ENCODE peak calls at places on chromosomes 11 and 22, in nine cellular contexts. W, I, A, S, Z, N, D, P and L are unnamed samples.

GRCh38 chr22:50562523-50563409 is at the start of gene SYCE3:
- DNase-seq in W (peak), I (peak), A (peak), S (peak), Z (peak), N (peak), D (peak), P (peak), L (peak)

GRCh38 chr11:103798029-103798428 is 238.4 kb upstream of the DDI1 start:
- DNase-seq in W (no peak), I (no peak), A (no peak), S (no peak), Z (no peak), N (no peak), D (no peak), P (no peak), L (no peak)

GRCh38 chr22:45877036-45877380 is 100.0 kb downstream of the WNT7B start:
- DNase-seq in W (no peak), I (no peak), A (no peak), S (no peak), Z (no peak), N (no peak), D (no peak), P (peak), L (no peak)

GRCh38 chr22:48417143-48418070 is 1410.3 kb downstream of the BRD1 start:
- DNase-seq in W (no peak), I (no peak), A (no peak), S (no peak), Z (no peak), N (peak), D (no peak), P (no peak), L (no peak)

GRCh38 chr11:3136542-3137455 is 28.3 kb downstream of the OSBPL5 start:
- DNase-seq in W (no peak), I (no peak), A (no peak), S (no peak), Z (no peak), N (peak), D (no peak), P (no peak), L (no peak)

GRCh38 chr11:83611616-83612015 is 325.4 kb upstream of the CCDC90B start:
- DNase-seq in W (no peak), I (no peak), A (no peak), S (no peak), Z (no peak), N (no peak), D (no peak), P (no peak), L (no peak)

GRCh38 chr11:10328314-10329090 is 23.6 kb downstream of the ADM start:
- DNase-seq in W (no peak), I (no peak), A (no peak), S (peak), Z (no peak), N (no peak), D (no peak), P (no peak), L (no peak)

GRCh38 chr11:18115360-18116127 is 9.7 kb upstream of the SAAL1 start:
- DNase-seq in W (peak), I (peak), A (peak), S (peak), Z (peak), N (no peak), D (peak), P (peak), L (peak)

GRCh38 chr11:68878022-68878421 is 25.6 kb downstream of the MRPL21 start:
- DNase-seq in W (no peak), I (no peak), A (no peak), S (no peak), Z (no peak), N (no peak), D (no peak), P (no peak), L (peak)

GRCh38 chr11:111945198-111945597 is 8.1 kb downstream of the DIXDC1 start:
- DNase-seq in W (no peak), I (no peak), A (no peak), S (no peak), Z (no peak), N (no peak), D (no peak), P (no peak), L (no peak)

GRCh38 chr22:36405671-36406070 is 17.9 kb upstream of the MYH9 start:
- DNase-seq in W (no peak), I (no peak), A (no peak), S (peak), Z (no peak), N (peak), D (no peak), P (peak), L (no peak)

GRCh38 chr22:46050916-46051614 is 74.1 kb upstream of the WNT7B start:
- DNase-seq in W (no peak), I (no peak), A (no peak), S (no peak), Z (no peak), N (peak), D (no peak), P (peak), L (no peak)

GRCh38 chr11:7665473-7666291 is 7.6 kb downstream of the CYB5R2 start:
- DNase-seq in W (peak), I (peak), A (peak), S (peak), Z (peak), N (peak), D (peak), P (peak), L (peak)

GRCh38 chr11:33672273-33672672 is 28.4 kb downstream of the C11orf91 start:
- DNase-seq in W (no peak), I (no peak), A (no peak), S (no peak), Z (no peak), N (no peak), D (no peak), P (no peak), L (no peak)

GRCh38 chr22:19874307-19875060 is 19.8 kb upstream of the GNB1L start:
- DNase-seq in W (peak), I (peak), A (peak), S (no peak), Z (no peak), N (peak), D (peak), P (peak), L (no peak)

GRCh38 chr22:19871845-19872778 is 17.4 kb upstream of the GNB1L start:
- DNase-seq in W (no peak), I (no peak), A (no peak), S (no peak), Z (no peak), N (peak), D (no peak), P (no peak), L (no peak)

GRCh38 chr22:19872779-19873137 is 18.1 kb upstream of the GNB1L start:
- DNase-seq in W (no peak), I (no peak), A (no peak), S (no peak), Z (no peak), N (peak), D (no peak), P (peak), L (no peak)

GRCh38 chr22:19873960-19874306 is 19.3 kb upstream of the GNB1L start:
- DNase-seq in W (peak), I (no peak), A (no peak), S (no peak), Z (no peak), N (peak), D (peak), P (no peak), L (no peak)

DNA sequence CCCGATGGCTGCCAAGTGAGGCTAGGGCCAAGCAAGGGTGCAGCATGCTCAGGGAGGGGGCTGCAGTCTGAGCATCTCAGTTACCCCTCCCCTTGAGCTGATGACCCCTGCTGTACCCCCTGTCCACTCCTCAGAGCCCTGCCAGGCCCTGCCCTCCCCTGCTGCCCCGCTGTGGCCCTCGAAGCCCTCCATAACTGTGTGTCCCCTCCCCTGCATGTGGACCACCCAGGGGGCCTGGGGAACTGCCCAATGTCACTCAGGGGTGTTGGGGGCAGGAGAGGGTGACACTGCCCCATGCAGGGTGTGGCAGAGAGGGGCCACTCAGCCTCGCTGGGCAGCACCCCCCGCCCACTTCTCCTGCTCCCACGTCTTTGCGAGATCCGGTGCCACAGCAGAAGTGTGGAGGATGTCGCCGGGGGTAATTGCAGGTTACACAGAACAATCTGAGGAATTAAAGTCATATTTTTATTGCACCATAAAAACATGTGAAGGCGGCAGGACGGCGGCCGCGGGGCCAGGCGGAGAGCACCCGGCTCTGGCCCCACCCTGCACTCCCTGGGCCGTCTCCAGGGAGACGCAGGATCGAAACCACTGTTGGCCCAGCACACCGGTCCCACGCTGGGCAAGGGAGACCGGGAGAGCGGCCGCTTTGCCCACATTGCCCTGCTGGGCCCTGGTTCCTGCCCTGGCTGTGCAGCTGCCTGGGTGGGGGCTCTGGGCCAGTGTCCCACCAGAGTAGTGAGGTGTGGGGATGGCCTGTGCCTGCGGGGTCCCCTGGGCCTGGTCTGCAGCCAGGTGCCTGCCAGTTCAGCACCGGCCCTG is 18.7 kb upstream of the GNB1L start:
- DNase-seq in W (peak), I (no peak), A (no peak), S (no peak), Z (no peak), N (peak), D (peak), P (no peak), L (no peak)
- TF ChIP-seq POLR2AphosphoS5 in W (no peak), I (no peak), A (no peak), S (no peak), Z (no peak), N (peak), D (no peak), P (no peak), L (no peak)

GRCh38 chr11:96082002-96082899 is 158.3 kb upstream of the MTMR2 start:
- DNase-seq in W (no peak), I (no peak), A (no peak), S (no peak), Z (no peak), N (no peak), D (no peak), P (no peak), L (peak)
- TF ChIP-seq POLR2AphosphoS5 in W (no peak), I (no peak), A (no peak), S (no peak), Z (no peak), N (no peak), D (no peak), P (no peak), L (no peak)

GRCh38 chr11:46557684-46558151 is 36.1 kb downstream of the AMBRA1 start:
- DNase-seq in W (no peak), I (no peak), A (no peak), S (no peak), Z (peak), N (no peak), D (no peak), P (peak), L (peak)

GRCh38 chr11:46555269-46556054 is 38.4 kb downstream of the AMBRA1 start:
- DNase-seq in W (no peak), I (no peak), A (no peak), S (no peak), Z (no peak), N (no peak), D (no peak), P (no peak), L (no peak)

GRCh38 chr11:46553746-46554204 is 40.0 kb downstream of the AMBRA1 start:
- DNase-seq in W (no peak), I (no peak), A (no peak), S (no peak), Z (peak), N (no peak), D (no peak), P (no peak), L (peak)

GRCh38 chr11:46551261-46551660 is 42.6 kb downstream of the AMBRA1 start:
- DNase-seq in W (no peak), I (no peak), A (no peak), S (no peak), Z (no peak), N (no peak), D (no peak), P (no peak), L (no peak)

DNA sequence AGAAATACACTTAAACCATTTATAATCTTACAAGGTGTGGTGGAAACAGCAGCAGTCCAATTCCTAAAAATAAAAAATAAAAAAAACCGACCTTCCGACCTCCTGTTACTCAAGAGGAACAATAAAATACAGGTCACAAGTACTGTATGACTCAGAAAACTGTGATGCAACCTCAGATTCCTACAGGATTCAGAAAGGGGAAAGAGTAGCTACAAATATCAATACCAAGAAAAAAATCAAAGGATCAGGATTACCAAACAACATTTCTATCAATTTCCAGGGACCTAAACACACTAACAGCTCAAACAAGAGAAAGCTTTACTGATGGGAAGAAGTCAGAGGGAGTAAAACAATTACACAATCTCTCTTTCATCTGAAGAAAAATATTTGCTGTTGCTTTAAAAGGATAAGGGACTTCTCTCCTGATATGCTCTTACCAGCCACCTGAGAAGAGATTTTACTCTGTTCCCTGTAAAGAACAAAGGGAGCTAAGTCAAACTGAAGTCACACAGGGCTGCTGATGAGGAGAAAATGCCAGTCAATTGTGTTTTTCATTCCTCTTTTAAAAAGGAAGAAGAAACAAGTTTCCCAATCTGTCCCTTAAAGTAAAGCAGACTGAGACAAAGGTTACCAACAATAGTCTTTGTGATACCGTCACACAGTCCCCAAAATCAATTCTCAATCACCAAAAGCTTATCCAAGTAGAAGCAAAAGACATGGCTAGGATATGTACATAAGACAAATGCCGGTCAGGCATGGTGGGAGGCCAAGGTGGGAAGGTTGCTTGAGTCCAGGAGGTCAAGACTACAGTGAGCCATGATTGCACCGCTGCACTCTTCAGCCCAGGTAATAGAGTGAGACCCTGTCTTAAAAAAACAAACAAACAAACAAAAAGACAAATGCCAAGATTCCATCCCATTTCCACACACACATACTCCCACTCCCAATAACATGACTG is 39.3 kb downstream of the AMBRA1 start:
- DNase-seq in W (no peak), I (peak), A (peak), S (peak), Z (peak), N (no peak), D (no peak), P (no peak), L (peak)
- TF ChIP-seq POLR2AphosphoS5 in W (no peak), I (peak), A (no peak), S (no peak), Z (peak), N (no peak), D (no peak), P (no peak), L (no peak)

DNA sequence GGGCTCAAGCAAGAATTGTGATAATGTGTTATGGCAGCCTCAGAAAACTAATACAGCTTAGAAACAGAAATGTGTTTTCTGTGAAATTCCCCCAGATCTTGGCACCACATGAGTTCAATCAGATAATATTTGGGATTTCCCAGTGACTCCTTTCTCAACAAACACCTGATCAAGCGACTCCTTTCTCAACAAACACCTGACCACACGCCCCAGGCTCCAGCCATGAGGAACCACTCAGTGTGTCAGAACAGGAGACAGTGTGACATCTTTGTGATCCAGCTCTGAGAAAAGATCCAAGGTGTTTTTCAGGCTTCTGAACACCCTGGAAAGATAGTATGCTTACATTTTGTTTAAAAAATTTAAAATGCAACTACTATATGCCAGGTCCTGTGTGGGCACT is 1.9 kb upstream of the UVRAG start:
- DNase-seq in W (no peak), I (no peak), A (no peak), S (no peak), Z (no peak), N (no peak), D (no peak), P (no peak), L (no peak)
- TF ChIP-seq POLR2AphosphoS5 in W (no peak), I (no peak), A (no peak), S (no peak), Z (no peak), N (no peak), D (no peak), P (no peak), L (no peak)

DNA sequence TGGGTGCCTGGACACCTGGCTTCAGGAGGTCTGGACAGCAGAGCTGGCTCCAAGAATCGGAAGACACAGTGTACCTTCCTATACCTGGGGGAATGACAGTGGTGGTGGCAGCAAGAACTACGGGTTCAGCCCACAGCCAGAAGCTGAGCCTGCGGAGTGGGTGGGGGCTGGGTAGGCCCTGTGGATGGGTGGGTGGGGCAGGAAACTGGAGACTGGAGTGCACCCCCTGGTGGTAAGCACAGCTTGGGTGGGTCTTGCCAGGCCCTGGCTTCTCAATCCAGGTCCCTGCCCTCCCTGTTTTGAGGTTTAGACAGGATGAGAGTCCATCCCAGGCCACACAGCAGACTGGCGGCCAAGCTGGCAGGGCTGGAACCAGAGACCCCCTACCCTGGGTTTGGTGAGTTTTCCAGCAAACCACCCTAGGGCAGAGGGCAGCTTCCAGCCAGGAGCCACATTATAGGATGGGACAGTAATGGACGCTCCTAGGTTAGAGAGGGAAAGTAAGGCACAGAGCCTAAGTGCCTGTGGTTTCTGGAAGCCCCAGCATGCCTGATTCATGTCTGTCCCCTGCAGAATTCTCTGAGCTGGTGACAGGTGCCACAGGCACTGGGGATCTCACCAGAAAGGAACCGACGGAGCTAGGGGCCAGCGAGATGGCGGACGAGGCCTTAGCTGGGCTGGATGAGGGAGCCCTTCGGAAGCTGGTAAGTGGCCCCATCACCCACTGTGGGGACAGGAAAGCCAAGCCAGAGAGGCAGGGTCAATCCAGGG is 1.7 kb downstream of the SMTN start:
- DNase-seq in W (peak), I (peak), A (peak), S (peak), Z (peak), N (peak), D (peak), P (peak), L (peak)
- TF ChIP-seq POLR2AphosphoS5 in W (no peak), I (no peak), A (peak), S (no peak), Z (peak), N (peak), D (no peak), P (peak), L (no peak)